ENCODE peak calls at places on chromosomes 16 and 17, in ten cellular contexts. One of them, this sample, is unnamed. For H3K9me3, the result is how much of the 10 kb centered on the place peaks cover.

GRCh38 chr17:6642592-6642991 is 1.7 kb downstream of the TXNDC17 start:
- DNase-seq in heart right ventricle: no peak
- DNase-seq in fibroblast of lung: no peak
- DNase-seq in H9: no peak
- DNase-seq in GM23248: peak
- DNase-seq in BE2C: no peak
- DNase-seq in adipocyte: peak
- DNase-seq in colonic mucosa: no peak
- DNase-seq in transverse colon: no peak
- DNase-seq in stomach: no peak
- DNase-seq in this sample: no peak

GRCh38 chr17:78999947-79000395 is 9.6 kb downstream of the CANT1 start:
- DNase-seq in fibroblast of lung: no peak
- DNase-seq in transverse colon: no peak
- DNase-seq in adipocyte: no peak
- DNase-seq in GM23248: no peak
- DNase-seq in BE2C: no peak
- DNase-seq in H9: no peak
- DNase-seq in heart right ventricle: no peak
- DNase-seq in colonic mucosa: no peak
- DNase-seq in stomach: no peak
- DNase-seq in this sample: no peak

GRCh38 chr17:2123467-2124251 is 68.8 kb downstream of the HIC1 start:
- DNase-seq in BE2C: no peak
- DNase-seq in stomach: no peak
- DNase-seq in GM23248: peak
- DNase-seq in colonic mucosa: peak
- DNase-seq in transverse colon: peak
- DNase-seq in fibroblast of lung: no peak
- DNase-seq in heart right ventricle: peak
- DNase-seq in H9: no peak
- DNase-seq in adipocyte: peak
- DNase-seq in this sample: no peak

GRCh38 chr17:2925011-2925410 is 128.8 kb downstream of the RAP1GAP2 start:
- DNase-seq in GM23248: no peak
- DNase-seq in H9: no peak
- DNase-seq in fibroblast of lung: no peak
- DNase-seq in heart right ventricle: no peak
- DNase-seq in adipocyte: no peak
- DNase-seq in colonic mucosa: no peak
- DNase-seq in transverse colon: no peak
- DNase-seq in stomach: no peak
- DNase-seq in BE2C: no peak
- DNase-seq in this sample: no peak

GRCh38 chr16:89621698-89622409 is 8.4 kb downstream of the DPEP1 start:
- DNase-seq in BE2C: no peak
- DNase-seq in adipocyte: no peak
- DNase-seq in GM23248: no peak
- DNase-seq in heart right ventricle: no peak
- DNase-seq in fibroblast of lung: no peak
- DNase-seq in stomach: no peak
- DNase-seq in colonic mucosa: no peak
- DNase-seq in H9: no peak
- DNase-seq in transverse colon: no peak
- DNase-seq in this sample: no peak

GRCh38 chr17:57340160-57340981 is 84.0 kb downstream of the MSI2 start:
- DNase-seq in transverse colon: no peak
- DNase-seq in stomach: no peak
- DNase-seq in heart right ventricle: no peak
- DNase-seq in H9: no peak
- DNase-seq in BE2C: no peak
- DNase-seq in GM23248: no peak
- DNase-seq in adipocyte: no peak
- DNase-seq in fibroblast of lung: no peak
- DNase-seq in colonic mucosa: no peak
- DNase-seq in this sample: no peak

GRCh38 chr17:41322264-41322902 is 6.9 kb upstream of the KRTAP17-1 start:
- DNase-seq in colonic mucosa: no peak
- DNase-seq in BE2C: no peak
- DNase-seq in fibroblast of lung: peak
- DNase-seq in H9: no peak
- DNase-seq in GM23248: peak
- DNase-seq in transverse colon: no peak
- DNase-seq in heart right ventricle: no peak
- DNase-seq in adipocyte: peak
- DNase-seq in stomach: no peak
- DNase-seq in this sample: no peak

GRCh38 chr16:12390644-12391043 is 413.0 kb downstream of the CPPED1 start:
- DNase-seq in stomach: no peak
- DNase-seq in H9: no peak
- DNase-seq in fibroblast of lung: no peak
- DNase-seq in BE2C: no peak
- DNase-seq in GM23248: peak
- DNase-seq in heart right ventricle: no peak
- DNase-seq in adipocyte: peak
- DNase-seq in transverse colon: no peak
- DNase-seq in colonic mucosa: no peak
- DNase-seq in this sample: no peak

GRCh38 chr17:77962349-77962748 is 3.8 kb downstream of the TNRC6C start:
- DNase-seq in transverse colon: no peak
- DNase-seq in adipocyte: no peak
- DNase-seq in stomach: no peak
- DNase-seq in H9: no peak
- DNase-seq in heart right ventricle: no peak
- DNase-seq in colonic mucosa: no peak
- DNase-seq in fibroblast of lung: no peak
- DNase-seq in BE2C: no peak
- DNase-seq in GM23248: no peak
- DNase-seq in this sample: no peak

GRCh38 chr17:77968788-77969187 is 10.3 kb downstream of the TNRC6C start:
- DNase-seq in heart right ventricle: no peak
- DNase-seq in H9: no peak
- DNase-seq in fibroblast of lung: no peak
- DNase-seq in stomach: no peak
- DNase-seq in GM23248: no peak
- DNase-seq in colonic mucosa: no peak
- DNase-seq in BE2C: no peak
- DNase-seq in adipocyte: no peak
- DNase-seq in transverse colon: no peak
- DNase-seq in this sample: no peak

GRCh38 chr17:77963441-77963840 is 4.9 kb downstream of the TNRC6C start:
- DNase-seq in colonic mucosa: no peak
- DNase-seq in adipocyte: peak
- DNase-seq in heart right ventricle: peak
- DNase-seq in fibroblast of lung: peak
- DNase-seq in H9: no peak
- DNase-seq in BE2C: peak
- DNase-seq in stomach: no peak
- DNase-seq in GM23248: peak
- DNase-seq in transverse colon: peak
- DNase-seq in this sample: no peak

GRCh38 chr17:77965354-77965753 is 6.9 kb downstream of the TNRC6C start:
- DNase-seq in stomach: no peak
- DNase-seq in fibroblast of lung: no peak
- DNase-seq in GM23248: no peak
- DNase-seq in BE2C: no peak
- DNase-seq in H9: no peak
- DNase-seq in heart right ventricle: no peak
- DNase-seq in adipocyte: no peak
- DNase-seq in colonic mucosa: no peak
- DNase-seq in transverse colon: no peak
- DNase-seq in this sample: no peak

GRCh38 chr17:77966476-77966875 is 8.0 kb downstream of the TNRC6C start:
- DNase-seq in adipocyte: no peak
- DNase-seq in BE2C: no peak
- DNase-seq in H9: no peak
- DNase-seq in GM23248: peak
- DNase-seq in colonic mucosa: no peak
- DNase-seq in heart right ventricle: no peak
- DNase-seq in transverse colon: no peak
- DNase-seq in fibroblast of lung: no peak
- DNase-seq in stomach: no peak
- DNase-seq in this sample: no peak
- H3K9me3 ChIP-seq in adipocyte: under half
- H3K9me3 ChIP-seq in BE2C: under half
- H3K9me3 ChIP-seq in H9: under half
- H3K9me3 ChIP-seq in GM23248: under half
- H3K9me3 ChIP-seq in colonic mucosa: under half
- H3K9me3 ChIP-seq in heart right ventricle: under half
- H3K9me3 ChIP-seq in transverse colon: under half
- H3K9me3 ChIP-seq in fibroblast of lung: under half
- H3K9me3 ChIP-seq in stomach: under half
- H3K9me3 ChIP-seq in this sample: under half

GRCh38 chr16:88285514-88285822 is 97.3 kb upstream of the ZNF469 start:
- DNase-seq in fibroblast of lung: no peak
- DNase-seq in BE2C: no peak
- DNase-seq in colonic mucosa: no peak
- DNase-seq in transverse colon: no peak
- DNase-seq in heart right ventricle: no peak
- DNase-seq in stomach: no peak
- DNase-seq in GM23248: no peak
- DNase-seq in H9: no peak
- DNase-seq in adipocyte: no peak
- DNase-seq in this sample: no peak

GRCh38 chr16:88284626-88285513 is 97.9 kb upstream of the ZNF469 start:
- DNase-seq in H9: no peak
- DNase-seq in stomach: no peak
- DNase-seq in heart right ventricle: no peak
- DNase-seq in adipocyte: no peak
- DNase-seq in fibroblast of lung: no peak
- DNase-seq in colonic mucosa: no peak
- DNase-seq in GM23248: no peak
- DNase-seq in BE2C: no peak
- DNase-seq in transverse colon: no peak
- DNase-seq in this sample: no peak

GRCh38 chr16:88288303-88288702 is 94.5 kb upstream of the ZNF469 start:
- DNase-seq in BE2C: no peak
- DNase-seq in GM23248: no peak
- DNase-seq in stomach: no peak
- DNase-seq in transverse colon: no peak
- DNase-seq in heart right ventricle: no peak
- DNase-seq in H9: no peak
- DNase-seq in fibroblast of lung: no peak
- DNase-seq in adipocyte: no peak
- DNase-seq in colonic mucosa: no peak
- DNase-seq in this sample: no peak

GRCh38 chr16:88287219-88287618 is 95.5 kb upstream of the ZNF469 start:
- DNase-seq in adipocyte: no peak
- DNase-seq in fibroblast of lung: peak
- DNase-seq in heart right ventricle: no peak
- DNase-seq in transverse colon: no peak
- DNase-seq in H9: no peak
- DNase-seq in GM23248: no peak
- DNase-seq in BE2C: no peak
- DNase-seq in stomach: no peak
- DNase-seq in colonic mucosa: no peak
- DNase-seq in this sample: no peak

DNA sequence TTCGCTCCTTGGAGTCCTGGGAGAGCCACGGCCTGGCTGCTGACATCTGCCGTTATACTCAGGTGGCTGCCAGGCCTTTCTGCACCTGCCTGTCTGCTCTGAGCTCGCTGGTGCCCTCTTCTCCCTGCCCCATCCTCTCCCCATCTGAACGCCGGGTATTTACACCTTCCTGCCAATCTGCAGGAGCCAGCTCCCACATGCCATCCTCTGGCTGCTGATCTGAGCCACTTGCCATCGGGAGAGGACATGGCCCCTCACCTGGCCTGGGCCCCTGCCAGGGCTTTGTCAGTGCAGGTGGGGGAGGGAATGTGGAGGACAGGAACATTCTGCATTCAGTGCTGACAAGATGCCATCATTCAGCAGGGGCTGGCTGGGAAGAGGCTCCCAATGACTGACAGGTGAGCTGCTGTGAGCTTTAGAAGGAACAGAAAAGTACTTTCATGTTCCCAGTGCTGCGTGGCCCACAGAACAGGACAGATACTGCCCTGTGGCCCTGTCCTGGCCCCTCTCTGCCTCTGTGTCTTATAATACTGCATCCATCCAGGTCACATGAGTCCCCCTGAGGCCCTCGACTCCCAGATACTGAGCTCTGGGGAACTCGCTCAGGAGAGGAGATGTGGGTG is 96.3 kb upstream of the ZNF469 start:
- DNase-seq in BE2C: no peak
- DNase-seq in colonic mucosa: no peak
- DNase-seq in fibroblast of lung: no peak
- DNase-seq in H9: no peak
- DNase-seq in transverse colon: no peak
- DNase-seq in stomach: no peak
- DNase-seq in heart right ventricle: no peak
- DNase-seq in GM23248: no peak
- DNase-seq in adipocyte: no peak
- DNase-seq in this sample: no peak
- H3K9me3 ChIP-seq in BE2C: under half
- H3K9me3 ChIP-seq in colonic mucosa: under half
- H3K9me3 ChIP-seq in fibroblast of lung: under half
- H3K9me3 ChIP-seq in H9: under half
- H3K9me3 ChIP-seq in transverse colon: under half
- H3K9me3 ChIP-seq in stomach: under half
- H3K9me3 ChIP-seq in heart right ventricle: under half
- H3K9me3 ChIP-seq in GM23248: under half
- H3K9me3 ChIP-seq in adipocyte: under half
- H3K9me3 ChIP-seq in this sample: under half

DNA sequence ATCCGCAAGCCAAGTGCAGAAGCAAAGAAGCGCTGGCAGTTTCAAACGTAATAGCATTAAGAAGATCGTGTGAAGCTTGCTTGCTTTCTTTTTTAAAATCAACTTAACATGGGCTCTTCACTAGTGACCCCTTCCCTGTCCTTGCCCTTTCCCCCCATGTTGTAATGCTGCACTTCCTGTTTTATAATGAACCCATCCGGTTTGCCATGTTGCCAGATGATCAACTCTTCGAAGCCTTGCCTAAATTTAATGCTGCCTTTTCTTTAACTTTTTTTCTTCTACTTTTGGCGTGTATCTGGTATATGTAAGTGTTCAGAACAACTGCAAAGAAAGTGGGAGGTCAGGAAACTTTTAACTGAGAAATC is 17.4 kb upstream of the RAB11FIP4 start:
- DNase-seq in transverse colon: no peak
- DNase-seq in colonic mucosa: no peak
- DNase-seq in stomach: no peak
- DNase-seq in H9: no peak
- DNase-seq in fibroblast of lung: no peak
- DNase-seq in adipocyte: no peak
- DNase-seq in GM23248: no peak
- DNase-seq in heart right ventricle: no peak
- DNase-seq in BE2C: no peak
- DNase-seq in this sample: no peak
- H3K9me3 ChIP-seq in transverse colon: under half
- H3K9me3 ChIP-seq in colonic mucosa: under half
- H3K9me3 ChIP-seq in stomach: under half
- H3K9me3 ChIP-seq in H9: under half
- H3K9me3 ChIP-seq in fibroblast of lung: under half
- H3K9me3 ChIP-seq in adipocyte: under half
- H3K9me3 ChIP-seq in GM23248: under half
- H3K9me3 ChIP-seq in heart right ventricle: under half
- H3K9me3 ChIP-seq in BE2C: under half
- H3K9me3 ChIP-seq in this sample: under half

DNA sequence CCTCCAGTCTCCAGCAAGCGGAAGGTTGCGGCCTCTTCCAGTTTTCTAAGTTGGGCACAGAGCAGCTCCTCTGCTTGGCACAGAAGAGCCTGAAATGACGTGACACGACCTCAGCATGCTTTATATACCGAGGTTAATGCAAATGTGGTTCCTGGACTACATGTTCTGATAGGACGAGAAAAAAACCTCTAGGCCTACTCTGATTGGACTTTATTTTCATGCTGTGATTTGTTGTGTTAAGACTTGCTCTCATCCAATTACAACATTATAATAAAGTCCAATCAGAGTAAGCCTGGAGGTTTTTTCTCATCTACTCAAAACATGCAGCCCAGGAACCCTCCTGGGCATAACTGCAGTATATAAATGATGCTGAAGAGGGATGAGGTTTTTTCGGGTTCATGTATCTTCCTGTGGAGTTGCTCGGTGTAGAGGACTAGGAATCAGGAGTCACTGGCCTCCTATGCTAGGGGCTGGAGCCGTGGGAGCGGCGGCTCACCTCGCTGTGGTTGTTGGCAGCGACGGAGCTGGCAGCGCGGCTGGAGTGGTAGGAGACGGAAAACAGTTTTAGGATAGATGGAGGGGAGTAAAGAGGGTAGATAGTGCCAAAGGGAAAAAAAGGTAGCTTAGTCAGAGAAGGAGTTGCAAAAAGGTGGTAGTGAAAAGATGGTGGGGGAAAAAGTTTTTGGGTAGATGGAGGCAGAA is 878.0 kb downstream of the KCNJ18 start:
- DNase-seq in H9: no peak
- DNase-seq in adipocyte: no peak
- DNase-seq in stomach: no peak
- DNase-seq in fibroblast of lung: no peak
- DNase-seq in BE2C: no peak
- DNase-seq in transverse colon: no peak
- DNase-seq in colonic mucosa: no peak
- DNase-seq in heart right ventricle: no peak
- DNase-seq in GM23248: no peak
- DNase-seq in this sample: no peak
- H3K9me3 ChIP-seq in H9: half or more
- H3K9me3 ChIP-seq in adipocyte: under half
- H3K9me3 ChIP-seq in stomach: under half
- H3K9me3 ChIP-seq in fibroblast of lung: under half
- H3K9me3 ChIP-seq in BE2C: under half
- H3K9me3 ChIP-seq in transverse colon: under half
- H3K9me3 ChIP-seq in colonic mucosa: under half
- H3K9me3 ChIP-seq in heart right ventricle: under half
- H3K9me3 ChIP-seq in GM23248: under half
- H3K9me3 ChIP-seq in this sample: under half